ENCODE peak calls at places on chromosomes 2 and 18, in six cellular contexts. M, S, D, I, A and Z are unnamed samples.

GRCh38 chr18:14970027-14970426 is 222.1 kb downstream of the ANKRD30B start:
- DNase-seq in M (peak; percentile 33), S (no peak), D (no peak), I (no peak), A (no peak), Z (no peak)

GRCh38 chr18:21914739-21915319 is 174.2 kb downstream of the MIB1 start:
- DNase-seq in M (peak; percentile 9), S (no peak), D (no peak), I (no peak), A (no peak), Z (no peak)

GRCh38 chr2:10326151-10326616 is 23.5 kb downstream of the HPCAL1 start:
- DNase-seq in M (no peak), S (no peak), D (no peak), I (no peak), A (no peak), Z (no peak)

GRCh38 chr2:3637311-3637675 is 20.7 kb upstream of the ALLC start:
- DNase-seq in M (no peak), S (peak; percentile 41), D (no peak), I (no peak), A (peak; percentile 9), Z (no peak)

GRCh38 chr2:120575966-120576365 is 159.7 kb upstream of the GLI2 start:
- DNase-seq in M (no peak), S (peak; percentile 45), D (no peak), I (no peak), A (no peak), Z (no peak)

GRCh38 chr2:155982111-155982510 is 350.4 kb downstream of the NR4A2 start:
- DNase-seq in M (no peak), S (no peak), D (no peak), I (no peak), A (no peak), Z (no peak)

GRCh38 chr2:86622878-86623548 is 652 bp downstream of the RNF103 start:
- DNase-seq in M (peak; percentile 23), S (peak; percentile 88), D (peak; percentile 25), I (peak; percentile 69), A (peak; percentile 59), Z (no peak)

GRCh38 chr2:169528271-169528701 is 18.8 kb downstream of the KLHL41 start:
- DNase-seq in M (peak; percentile 20), S (no peak), D (peak; percentile 65), I (peak; percentile 41), A (peak; percentile 79), Z (peak; percentile 33)

GRCh38 chr2:7026740-7027139 is 109.5 kb downstream of the RNF144A start:
- DNase-seq in M (no peak), S (peak; percentile 77), D (no peak), I (no peak), A (no peak), Z (no peak)

DNA sequence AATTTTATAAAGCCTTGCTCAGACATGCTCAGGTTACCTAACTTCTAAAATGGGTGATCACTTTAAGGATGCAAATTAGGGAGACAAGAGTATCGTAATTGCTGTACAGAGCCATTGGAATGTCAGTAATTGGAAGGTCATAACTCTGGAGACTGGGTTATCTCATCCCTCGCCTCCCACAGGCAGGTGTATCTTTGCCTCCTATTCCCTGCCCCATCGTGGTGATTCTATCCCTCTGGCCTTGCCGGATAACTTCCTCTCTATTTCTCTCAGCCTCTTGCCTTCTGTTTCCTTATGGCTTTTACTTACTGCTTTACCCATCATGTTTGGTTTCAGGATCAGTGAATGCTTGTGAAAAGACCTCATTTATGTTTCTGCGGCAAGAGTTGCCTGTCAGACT is 2.5 kb downstream of the PDK1 start:
- DNase-seq in M (no peak), S (no peak), D (no peak), I (no peak), A (no peak), Z (no peak)
- H3K4me3 ChIP-seq in M (peak overlapping the region; percentile 90), S (no peak overlapping the region), D (no peak overlapping the region), I (no peak overlapping the region), A (no peak overlapping the region), Z (peak overlapping the region; percentile 83)

DNA sequence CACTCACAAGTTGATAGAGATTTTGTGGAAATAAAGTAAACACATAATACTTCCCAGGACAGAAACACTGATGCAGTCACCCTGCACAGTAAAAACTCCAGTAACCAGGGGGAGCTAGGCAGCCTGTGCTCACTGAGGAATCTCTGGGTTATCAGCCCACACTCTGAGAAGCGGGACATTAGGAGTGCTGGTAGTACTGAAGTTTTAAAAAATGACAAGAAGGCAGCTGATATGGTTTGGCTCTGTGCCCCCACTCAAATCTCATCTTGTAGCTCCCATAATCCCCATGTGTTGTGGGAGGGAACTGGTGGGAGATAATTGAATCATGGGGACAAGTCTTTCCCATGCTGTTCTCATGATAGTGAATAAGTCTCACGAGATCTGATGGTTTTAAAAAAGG is 31.4 kb downstream of the KCTD1 start:
- DNase-seq in M (no peak), S (no peak), D (no peak), I (no peak), A (no peak), Z (no peak)
- TF ChIP-seq CTCF in M (no peak), S (no peak), D (no peak), I (no peak), A (no peak), Z (no peak)

DNA sequence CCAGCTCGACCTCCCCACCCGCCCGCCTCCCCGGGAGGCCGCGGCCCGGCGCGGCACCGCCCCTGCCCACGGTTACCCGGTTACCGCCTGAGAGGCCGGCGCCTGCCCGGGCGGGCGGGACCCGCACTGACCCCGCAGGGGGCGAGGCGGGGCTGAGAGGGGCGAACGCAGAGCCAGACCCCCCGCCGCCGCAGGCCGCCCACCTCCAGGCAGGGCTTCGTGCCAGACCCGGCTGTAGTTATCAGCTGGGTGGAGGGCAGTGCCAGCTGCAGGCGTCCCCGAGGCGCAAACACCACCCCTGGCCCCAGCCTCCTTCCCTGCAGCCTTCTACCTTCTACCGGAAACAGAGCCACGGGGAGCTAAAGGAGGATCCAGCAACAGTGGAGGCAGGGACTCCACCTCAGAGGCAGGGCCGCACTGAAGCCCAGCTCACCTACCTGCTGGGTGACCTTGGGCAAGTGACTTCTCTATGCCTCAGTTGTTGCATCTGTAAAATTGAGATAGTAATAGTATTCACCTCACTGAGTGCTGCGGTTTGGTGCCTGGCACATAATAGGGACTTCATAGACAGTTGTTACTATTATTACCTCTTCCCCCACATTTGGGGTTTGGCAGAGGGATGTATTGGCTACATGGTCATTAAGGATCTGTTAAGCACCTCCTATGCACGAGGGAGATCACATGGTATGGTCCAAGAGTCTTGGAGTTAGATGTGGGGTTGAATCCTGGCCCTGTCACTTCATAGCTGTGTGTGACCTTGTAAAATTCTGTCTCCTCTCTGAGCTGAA is 231.6 kb upstream of the SMAD2 start:
- DNase-seq in M (no peak), S (no peak), D (no peak), I (no peak), A (peak; percentile 89), Z (no peak)
- H3K4me3 ChIP-seq in M (peak overlapping the region; percentile 50), S (no peak overlapping the region), D (peak overlapping the region; percentile 37), I (peak overlapping the region; percentile 63), A (peak overlapping the region; percentile 54), Z (peak overlapping the region; percentile 45)

GRCh38 chr2:45585267-45585861 is 25.7 kb downstream of the SRBD1 start:
- DNase-seq in M (no peak), S (no peak), D (no peak), I (no peak), A (no peak), Z (peak; percentile 10)
- TF ChIP-seq CTCF in M (peak; percentile 70), S (peak; percentile 65), D (peak; percentile 68), I (peak; percentile 66), A (peak; percentile 72), Z (peak; percentile 61)

GRCh38 chr18:55862693-55863485 is 274.9 kb upstream of the TCF4 start:
- DNase-seq in M (no peak), S (no peak), D (no peak), I (no peak), A (no peak), Z (no peak)
- H3K4me3 ChIP-seq in M (peak overlapping the region; percentile 56), S (no peak overlapping the region), D (no peak overlapping the region), I (no peak overlapping the region), A (no peak overlapping the region), Z (peak overlapping the region; percentile 31)

DNA sequence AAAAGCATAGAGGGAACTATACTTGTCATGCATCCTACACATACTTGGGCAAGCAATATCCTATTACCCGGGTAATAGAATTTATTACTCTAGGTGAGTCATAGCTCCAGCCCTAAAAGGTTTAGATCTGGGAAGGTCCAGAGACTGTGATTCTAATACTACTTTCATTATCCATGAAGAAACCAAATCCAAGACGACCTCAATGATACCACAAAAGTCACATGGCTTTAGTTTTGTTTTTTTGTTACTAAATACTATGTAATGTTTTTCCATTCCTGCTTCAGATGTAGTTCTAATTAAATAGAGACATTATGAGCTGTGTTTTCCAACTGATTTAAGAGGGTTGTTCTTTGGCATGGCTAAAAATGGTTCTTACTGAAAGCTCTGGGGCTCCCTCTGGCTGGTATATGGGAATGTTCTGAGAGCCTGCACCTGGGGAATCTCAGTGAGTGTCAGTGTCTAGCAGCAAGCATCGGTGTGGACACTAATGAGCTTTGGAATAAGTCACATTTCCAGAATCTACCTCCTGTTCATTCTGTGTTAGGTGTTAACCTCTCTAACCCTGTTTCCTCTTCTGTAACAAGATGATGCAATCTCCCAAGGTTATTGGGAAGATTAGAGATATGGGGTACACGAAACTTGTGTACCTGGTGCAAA is 20.5 kb upstream of the IL1RL2 start:
- DNase-seq in M (peak; percentile 52), S (no peak), D (no peak), I (no peak), A (no peak), Z (no peak)
- TF ChIP-seq CTCF in M (peak; percentile 62), S (peak; percentile 60), D (no peak), I (peak; percentile 76), A (peak; percentile 43), Z (peak; percentile 60)

DNA sequence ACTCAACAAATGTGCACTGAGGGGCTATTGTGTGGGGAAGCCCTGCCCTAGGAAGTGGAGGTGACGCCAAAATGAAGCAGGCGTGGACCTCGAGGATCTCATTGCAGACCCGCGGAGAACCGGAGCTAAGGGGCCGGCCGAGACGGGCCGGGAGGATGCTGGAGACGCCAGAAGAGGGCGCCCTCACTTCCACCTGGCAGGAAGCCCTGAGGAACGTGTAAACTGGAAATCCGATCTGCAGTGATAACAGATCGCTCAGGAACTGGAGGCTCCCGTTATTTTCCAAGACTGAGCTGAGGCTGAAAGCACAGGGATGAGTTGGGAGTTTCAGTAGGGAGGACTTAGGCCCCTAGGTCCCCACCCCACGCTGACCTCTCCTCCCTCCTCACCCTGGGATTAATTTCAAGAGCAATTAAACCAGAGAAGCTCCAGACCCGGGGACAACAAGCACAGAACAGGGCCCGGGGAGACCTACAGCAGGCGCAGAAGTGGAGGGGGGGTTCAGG is 7.6 kb upstream of the COL6A3 start:
- DNase-seq in M (peak; percentile 84), S (peak; percentile 88), D (peak; percentile 69), I (peak; percentile 85), A (peak; percentile 81), Z (peak; percentile 69)
- H3K4me3 ChIP-seq in M (peak overlapping the region; percentile 5), S (no peak overlapping the region), D (peak overlapping the region; percentile 21), I (peak overlapping the region; percentile 34), A (no peak overlapping the region), Z (no peak overlapping the region)

DNA sequence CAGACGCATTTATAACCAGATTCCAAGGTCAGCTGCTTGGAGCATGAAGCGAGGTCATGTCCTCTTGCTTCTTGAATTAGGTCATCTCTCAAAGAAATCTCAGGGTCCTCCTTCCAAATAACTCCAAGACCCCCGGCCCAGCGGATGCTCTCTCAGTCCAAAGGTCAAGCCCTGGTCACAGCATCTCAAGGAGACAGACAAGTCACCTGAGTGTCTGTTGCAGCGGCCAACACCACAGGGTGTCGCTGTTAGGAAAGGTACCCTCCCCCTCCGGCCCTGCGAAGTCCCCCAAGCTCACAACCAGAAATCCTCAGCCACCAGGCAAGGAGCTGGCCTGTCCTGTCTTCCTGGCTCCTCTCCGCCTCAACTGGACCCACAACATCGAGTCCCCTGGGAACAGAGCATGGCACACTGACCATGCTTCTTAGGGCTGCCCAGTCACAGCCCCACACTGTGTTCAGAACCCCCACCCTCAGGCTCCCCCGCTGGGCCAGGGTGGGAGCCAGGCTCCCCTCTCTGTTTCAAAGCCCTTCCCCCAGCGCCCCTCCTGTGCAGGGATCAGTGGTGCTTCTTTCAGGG is 68.0 kb upstream of the ASAP2 start:
- DNase-seq in M (no peak), S (peak; percentile 44), D (no peak), I (no peak), A (no peak), Z (no peak)
- TF ChIP-seq CTCF in M (no peak), S (no peak), D (no peak), I (no peak), A (no peak), Z (peak; percentile 14)